ENCODE peak calls at places on chromosomes 6 and 20, in five cellular contexts. S is neuronal stem cell, Q is IMR-90, P is H1, K is trophoblast cell. I is an unnamed sample.

GRCh38 chr20:10805764-10806163 is 132.0 kb upstream of the JAG1 start:
- DNase-seq in P (no peak), K (no peak), S (no peak), Q (no peak), I (no peak)

GRCh38 chr20:42836339-42836738 is 353.4 kb downstream of the PTPRT start:
- DNase-seq in K (no peak), P (no peak), S (no peak), Q (no peak), I (peak)

GRCh38 chr6:120994573-120994967 is 339.7 kb downstream of the TBC1D32 start:
- DNase-seq in P (no peak), S (no peak), Q (no peak), K (no peak), I (no peak)

GRCh38 chr6:106972500-106972899 is 2.0 kb downstream of the CD24 start:
- DNase-seq in K (peak), P (no peak), S (peak), Q (no peak), I (no peak)

GRCh38 chr6:102520981-102521380 is 1127.5 kb downstream of the GRIK2 start:
- DNase-seq in K (peak), S (no peak), P (no peak), Q (no peak), I (no peak)

GRCh38 chr6:14732845-14733757 is 512.8 kb upstream of the JARID2 start:
- DNase-seq in Q (peak), P (peak), S (no peak), K (peak), I (peak)

GRCh38 chr6:44126320-44127149 is 717 bp downstream of the MRPL14 start:
- DNase-seq in K (peak), Q (peak), P (no peak), S (peak), I (peak)

GRCh38 chr6:163828038-163828790 is 413.7 kb downstream of the QKI start:
- DNase-seq in P (no peak), Q (peak), S (no peak), K (peak), I (no peak)

GRCh38 chr6:79947191-79948173 is at the start of gene ELOVL4:
- DNase-seq in P (peak), Q (peak), K (peak), S (peak), I (peak)

GRCh38 chr6:44653761-44654218 is 266.3 kb downstream of the CDC5L start:
- DNase-seq in K (no peak), S (no peak), Q (peak), P (no peak), I (no peak)

GRCh38 chr20:62914970-62915457 is 11.3 kb downstream of the DIDO1 start:
- DNase-seq in Q (peak), K (peak), P (no peak), S (peak), I (peak)

GRCh38 chr6:158441639-158442308 is 118.1 kb upstream of the TMEM181 start:
- DNase-seq in Q (no peak), K (no peak), S (no peak), P (no peak), I (no peak)

GRCh38 chr6:52361945-52362442 is at the start of gene PAQR8:
- DNase-seq in K (peak), S (peak), P (no peak), Q (peak), I (peak)

GRCh38 chr6:160789263-160790027 is 87.4 kb downstream of the PLG start:
- DNase-seq in Q (no peak), S (no peak), P (no peak), K (no peak), I (no peak)

GRCh38 chr20:258269-258858 is 840 bp downstream of the DEFB132 start:
- DNase-seq in K (no peak), P (no peak), S (no peak), Q (no peak), I (no peak)

GRCh38 chr20:63565699-63566335 is 8.2 kb downstream of the HELZ2 start:
- DNase-seq in Q (no peak), P (no peak), S (no peak), K (peak), I (no peak)

DNA sequence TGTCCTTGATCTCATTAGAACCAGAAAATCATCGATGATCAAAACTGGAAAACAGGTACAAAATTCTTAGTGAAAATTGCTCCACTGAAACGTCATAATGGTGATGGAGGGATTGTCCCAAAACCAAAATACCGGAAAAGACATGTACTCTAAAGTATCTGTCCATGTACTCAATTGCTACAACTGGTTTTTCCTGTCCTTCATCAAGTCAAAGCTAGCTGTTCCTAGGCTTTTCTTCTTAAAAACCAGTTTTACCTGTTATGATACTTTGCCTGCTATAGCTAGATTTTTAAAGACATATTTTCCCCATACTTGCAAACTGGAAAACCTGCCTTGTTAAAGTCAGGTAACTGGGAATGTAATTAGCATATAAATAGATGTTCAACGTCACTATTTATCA is 50.5 kb upstream of the LRRC1 start:
- DNase-seq in S (no peak), P (no peak), Q (no peak), K (peak), I (no peak)
- H3K23ac ChIP-seq in S (no peak), P (no peak), Q (no peak), K (no peak), I (no peak)

GRCh38 chr6:113050010-113050893 is 703.1 kb downstream of the RFPL4B start:
- DNase-seq in S (no peak), K (no peak), Q (peak), P (no peak), I (no peak)

GRCh38 chr6:113049190-113049589 is 702.1 kb downstream of the RFPL4B start:
- DNase-seq in P (no peak), Q (peak), S (no peak), K (no peak), I (no peak)

GRCh38 chr6:113048741-113049140 is 701.6 kb downstream of the RFPL4B start:
- DNase-seq in K (no peak), Q (peak), P (no peak), S (no peak), I (no peak)

GRCh38 chr6:113052513-113052912 is 705.4 kb downstream of the RFPL4B start:
- DNase-seq in K (no peak), S (no peak), Q (no peak), P (no peak), I (no peak)

GRCh38 chr6:113050979-113051378 is 703.8 kb downstream of the RFPL4B start:
- DNase-seq in Q (no peak), S (peak), P (peak), K (no peak), I (peak)
- H3K4me2 ChIP-seq in Q (no peak), S (no peak), P (peak), K (no peak), I (no peak)

GRCh38 chr6:138957484-138957883 is 30.6 kb downstream of the REPS1 start:
- DNase-seq in Q (no peak), P (no peak), S (no peak), K (no peak), I (no peak)

GRCh38 chr6:138956244-138956924 is 31.7 kb downstream of the REPS1 start:
- DNase-seq in S (no peak), K (no peak), P (no peak), Q (no peak), I (no peak)

GRCh38 chr6:138957903-138958302 is 30.1 kb downstream of the REPS1 start:
- DNase-seq in P (no peak), S (no peak), Q (no peak), K (no peak), I (no peak)

GRCh38 chr6:138953451-138953850 is 34.6 kb downstream of the REPS1 start:
- DNase-seq in S (no peak), Q (peak), P (no peak), K (no peak), I (no peak)

DNA sequence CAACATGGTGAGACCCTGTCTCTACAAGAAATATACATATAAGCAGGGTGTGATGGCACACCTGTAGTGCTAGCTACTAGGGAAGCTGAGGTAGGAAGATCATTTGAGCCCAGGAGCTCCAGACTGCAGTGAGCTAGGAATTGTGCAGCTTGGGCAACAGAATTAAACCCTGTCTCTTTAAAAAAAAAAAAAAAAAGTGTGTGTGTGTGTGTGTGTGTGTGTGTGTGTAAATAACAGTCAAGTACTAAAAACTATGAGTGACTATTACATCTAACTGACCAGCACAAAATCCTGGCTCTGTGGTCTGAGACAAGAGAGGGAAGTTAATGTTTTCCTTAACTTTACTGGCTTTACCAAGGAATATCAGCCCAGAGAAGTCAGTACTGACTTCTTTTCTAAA is 32.8 kb downstream of the REPS1 start:
- DNase-seq in K (no peak), S (no peak), P (no peak), Q (no peak), I (no peak)
- H3K23ac ChIP-seq in K (no peak), S (no peak), P (no peak), Q (no peak), I (no peak)

DNA sequence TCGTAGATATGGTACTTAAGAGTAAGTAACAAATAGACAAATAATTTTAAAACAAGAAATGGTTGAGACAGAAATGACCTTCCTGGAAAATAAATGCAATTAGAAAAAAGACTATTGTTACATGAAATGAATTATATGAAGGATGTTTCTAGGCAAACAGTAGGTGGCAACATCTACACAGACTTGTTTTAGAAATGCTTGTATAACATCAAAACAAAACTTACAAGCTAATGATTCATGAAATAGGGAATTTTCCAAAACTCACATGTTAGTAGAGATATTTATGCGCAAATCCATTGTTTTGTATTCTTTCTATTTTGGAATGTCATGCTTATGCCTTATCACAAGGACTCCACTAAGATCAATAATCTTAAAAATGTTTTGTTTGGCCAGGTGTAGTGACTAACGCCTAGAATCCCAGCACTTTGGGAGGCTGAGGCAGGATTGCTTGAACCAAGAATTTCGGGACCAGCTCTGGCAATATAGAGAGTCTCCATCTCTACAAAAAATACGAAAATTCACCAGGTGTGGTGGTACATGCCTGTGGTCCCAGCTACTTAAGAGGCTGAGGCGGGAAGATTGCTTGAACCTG is 32.3 kb upstream of the LGSN start:
- DNase-seq in S (no peak), Q (peak), K (peak), P (no peak), I (no peak)
- H3K4me2 ChIP-seq in S (no peak), Q (no peak), K (no peak), P (no peak), I (no peak)

GRCh38 chr20:45467861-45468260 is 1.7 kb upstream of the WFDC2 start:
- DNase-seq in K (no peak), S (no peak), P (no peak), Q (no peak), I (no peak)

GRCh38 chr20:45467172-45467571 is 2.4 kb upstream of the WFDC2 start:
- DNase-seq in Q (no peak), P (no peak), S (no peak), K (no peak), I (no peak)

GRCh38 chr20:45469336-45470261 is at the start of gene WFDC2:
- DNase-seq in P (no peak), K (no peak), S (no peak), Q (no peak), I (peak)

GRCh38 chr20:45470939-45471338 is 1.4 kb downstream of the WFDC2 start:
- DNase-seq in P (no peak), S (no peak), Q (no peak), K (no peak), I (no peak)

GRCh38 chr20:45470262-45470931 is 844 bp downstream of the WFDC2 start:
- DNase-seq in P (no peak), Q (no peak), K (no peak), S (peak), I (peak)
- H3K23ac ChIP-seq in P (no peak), Q (no peak), K (peak), S (peak), I (no peak)

DNA sequence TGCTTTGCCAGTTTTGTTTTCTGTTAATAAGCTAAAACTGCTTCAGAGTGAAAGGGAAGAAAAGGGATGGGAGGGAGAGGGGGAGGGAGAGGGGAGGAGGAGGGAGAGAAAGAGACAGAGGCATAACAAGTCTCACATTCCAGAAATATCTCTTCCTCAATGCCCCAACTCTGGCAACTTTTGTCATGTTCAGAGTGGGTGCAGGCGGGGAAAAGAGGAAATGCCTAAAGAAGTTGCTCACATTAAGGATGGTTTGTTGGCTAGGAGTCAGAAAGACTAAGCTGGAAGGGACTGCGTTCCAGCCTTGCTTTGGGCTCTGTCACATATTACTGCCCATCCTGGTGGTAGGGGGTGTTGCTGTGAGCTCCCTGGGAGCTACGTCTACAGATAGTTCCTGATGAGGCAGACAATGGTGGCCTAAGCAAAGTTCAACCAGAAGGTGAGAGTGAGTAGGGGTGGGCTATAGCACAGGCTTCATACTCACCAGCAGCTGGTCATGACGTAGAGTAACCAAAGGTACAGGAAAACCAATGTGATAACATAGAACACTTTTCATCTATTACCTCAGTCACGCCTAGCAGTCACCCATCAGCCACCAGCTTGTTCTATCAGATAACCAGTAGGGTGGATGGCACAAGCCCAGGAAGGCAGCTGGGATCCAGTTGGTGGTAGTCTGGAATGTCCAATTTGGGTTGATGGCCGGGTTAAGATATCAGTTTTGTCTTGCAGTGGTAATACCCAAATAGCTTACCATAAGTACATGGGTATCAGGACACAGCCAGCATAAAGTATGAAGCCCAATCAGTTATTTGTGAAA is 2.1 kb downstream of the TSPYL4 start:
- DNase-seq in K (no peak), Q (peak), P (peak), S (no peak), I (peak)
- H3K4me2 ChIP-seq in K (peak), Q (peak), P (peak), S (peak), I (peak)

GRCh38 chr20:8190043-8190880 is 58.2 kb downstream of the PLCB1 start:
- DNase-seq in P (no peak), K (peak), Q (no peak), S (no peak), I (no peak)

GRCh38 chr20:8194721-8195120 is 62.7 kb downstream of the PLCB1 start:
- DNase-seq in K (no peak), S (no peak), P (no peak), Q (peak), I (no peak)

GRCh38 chr20:8200220-8200619 is 68.2 kb downstream of the PLCB1 start:
- DNase-seq in Q (no peak), P (no peak), S (no peak), K (no peak), I (no peak)

DNA sequence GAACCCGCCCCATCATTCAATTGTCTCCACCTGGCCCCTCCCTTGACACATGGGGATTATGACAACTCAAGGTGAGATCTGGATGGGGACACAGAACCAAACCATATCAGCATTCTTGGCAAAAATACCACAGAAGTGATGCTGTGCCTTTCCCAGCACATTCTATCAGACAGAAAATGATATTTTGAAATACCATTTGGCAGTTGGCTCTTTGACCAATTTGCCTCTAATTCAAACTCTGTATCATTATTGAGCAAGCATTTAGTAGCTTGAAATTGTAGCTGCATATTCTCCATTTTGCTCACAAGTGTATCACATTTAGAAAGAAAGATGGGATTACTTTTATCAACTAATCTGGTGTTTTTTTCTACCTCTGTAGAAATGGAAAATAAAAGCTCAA is 64.0 kb downstream of the PLCB1 start:
- DNase-seq in S (no peak), Q (no peak), P (no peak), K (no peak), I (no peak)
- H3K23ac ChIP-seq in S (no peak), Q (no peak), P (no peak), K (no peak), I (no peak)

GRCh38 chr6:62999796-63000195 is 211.5 kb upstream of the FKBP1C start:
- DNase-seq in S (no peak), P (no peak), K (peak), Q (no peak), I (no peak)

GRCh38 chr6:62998022-62998421 is 213.2 kb upstream of the FKBP1C start:
- DNase-seq in P (no peak), K (no peak), S (no peak), Q (no peak), I (no peak)
- H3K4me2 ChIP-seq in P (no peak), K (no peak), S (no peak), Q (no peak), I (no peak)

GRCh38 chr6:29627762-29628418 is 5.1 kb downstream of the GABBR1 start:
- DNase-seq in S (peak), Q (peak), P (peak), K (no peak), I (peak)

GRCh38 chr6:29631209-29631810 is 1.7 kb downstream of the GABBR1 start:
- DNase-seq in S (no peak), K (no peak), P (no peak), Q (peak), I (peak)

GRCh38 chr6:29626948-29627761 is 5.8 kb downstream of the GABBR1 start:
- DNase-seq in K (no peak), S (no peak), P (no peak), Q (no peak), I (no peak)

GRCh38 chr6:29629571-29629970 is 3.4 kb downstream of the GABBR1 start:
- DNase-seq in S (no peak), K (no peak), P (no peak), Q (no peak), I (no peak)

DNA sequence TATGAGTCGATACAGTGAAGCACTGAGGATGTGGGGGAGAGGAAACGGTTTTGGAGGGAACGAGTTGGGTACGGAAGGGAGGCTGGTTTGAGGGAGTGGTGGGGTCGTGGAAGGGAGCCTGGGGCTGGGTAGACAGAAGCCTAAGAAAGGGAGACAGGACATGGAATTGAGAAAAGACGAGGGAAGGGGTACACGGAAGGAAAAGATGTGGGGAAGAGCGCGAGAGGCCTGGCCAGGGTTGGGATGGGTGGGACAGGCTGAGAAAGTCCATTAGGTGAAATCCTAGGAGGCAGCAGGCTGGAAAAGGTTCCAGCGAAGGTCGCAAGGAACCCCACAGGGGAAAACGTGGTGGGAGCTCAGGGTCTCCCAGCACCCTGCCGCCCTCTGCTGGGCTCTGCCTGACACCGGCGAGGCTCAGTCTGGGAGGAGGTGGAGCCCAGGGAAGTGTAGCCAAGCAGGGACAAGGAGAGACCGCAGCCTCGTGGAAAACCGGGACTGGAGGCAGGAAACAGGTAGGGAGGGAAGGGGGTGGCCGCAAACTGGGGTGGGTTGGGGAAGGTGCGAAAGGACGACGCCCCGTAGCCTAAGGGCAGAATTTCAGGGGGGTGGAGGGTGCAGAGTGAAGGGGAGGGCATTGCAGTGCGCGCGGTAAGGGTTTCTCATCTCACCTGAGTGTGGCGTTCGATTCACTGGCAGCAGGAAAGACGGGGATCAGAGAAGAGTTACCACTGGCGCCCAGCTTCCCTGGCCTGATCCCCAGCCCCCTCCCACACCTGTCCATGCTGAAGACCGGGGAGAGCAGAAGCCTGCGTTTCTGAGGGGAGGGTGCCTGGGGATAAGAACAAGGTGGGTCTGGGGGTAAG is 4.3 kb downstream of the GABBR1 start:
- DNase-seq in Q (peak), P (peak), K (peak), S (peak), I (peak)
- H3K23ac ChIP-seq in Q (peak), P (no peak), K (no peak), S (peak), I (no peak)